ENCODE peak calls at places on chromosome 12, in four cellular contexts. One of them, this sample, is unnamed.

GRCh38 chr12:15304296-15304695 is 18.0 kb upstream of the PTPRO start:
- DNase-seq in PC-3: no peak
- DNase-seq in GM12878: no peak
- DNase-seq in neuronal stem cell: no peak
- DNase-seq in this sample: no peak

GRCh38 chr12:19131020-19131431 is 1.5 kb downstream of the PLEKHA5 start:
- DNase-seq in GM12878: no peak
- DNase-seq in neuronal stem cell: peak; percentile 15
- DNase-seq in PC-3: peak; percentile 74
- DNase-seq in this sample: peak; percentile 44

GRCh38 chr12:10941916-10942607 is 3.0 kb upstream of the TAS2R14 start:
- DNase-seq in neuronal stem cell: no peak
- DNase-seq in PC-3: peak; percentile 77
- DNase-seq in GM12878: peak; percentile 9
- DNase-seq in this sample: no peak

GRCh38 chr12:72236071-72236705 is 36.0 kb upstream of the TRHDE start:
- DNase-seq in PC-3: peak; percentile 60
- DNase-seq in neuronal stem cell: no peak
- DNase-seq in GM12878: no peak
- DNase-seq in this sample: no peak

GRCh38 chr12:68538722-68539614 is 71.7 kb upstream of the RAP1B start:
- DNase-seq in PC-3: no peak
- DNase-seq in GM12878: peak; percentile 59
- DNase-seq in neuronal stem cell: no peak
- DNase-seq in this sample: peak; percentile 24

GRCh38 chr12:29278673-29279420 is 102.1 kb downstream of the ERGIC2 start:
- DNase-seq in neuronal stem cell: no peak
- DNase-seq in PC-3: no peak
- DNase-seq in GM12878: no peak
- DNase-seq in this sample: no peak

GRCh38 chr12:114274131-114274530 is 131.8 kb downstream of the TBX5 start:
- DNase-seq in neuronal stem cell: no peak
- DNase-seq in GM12878: no peak
- DNase-seq in PC-3: no peak
- DNase-seq in this sample: no peak

GRCh38 chr12:3803865-3804472 is 51.1 kb upstream of the CRACR2A start:
- DNase-seq in GM12878: peak; percentile 23
- DNase-seq in PC-3: peak; percentile 69
- DNase-seq in neuronal stem cell: peak; percentile 48
- DNase-seq in this sample: peak; percentile 76

GRCh38 chr12:14893471-14894250 is 8.0 kb upstream of the MGP start:
- DNase-seq in PC-3: no peak
- DNase-seq in neuronal stem cell: no peak
- DNase-seq in GM12878: no peak
- DNase-seq in this sample: no peak

GRCh38 chr12:118376089-118377004 is at the start of gene SUDS3:
- DNase-seq in GM12878: peak; percentile 73
- DNase-seq in PC-3: peak; percentile 94
- DNase-seq in neuronal stem cell: peak; percentile 90
- DNase-seq in this sample: peak; percentile 97

GRCh38 chr12:48996794-48997718 is 2.1 kb downstream of the DDN start:
- DNase-seq in neuronal stem cell: no peak
- DNase-seq in PC-3: peak; percentile 75
- DNase-seq in GM12878: no peak
- DNase-seq in this sample: peak; percentile 82

GRCh38 chr12:10567813-10568212 is 45.6 kb downstream of the MAGOHB start:
- DNase-seq in neuronal stem cell: no peak
- DNase-seq in PC-3: no peak
- DNase-seq in GM12878: no peak
- DNase-seq in this sample: no peak

GRCh38 chr12:46698003-46698402 is 127.8 kb downstream of the SLC38A4 start:
- DNase-seq in neuronal stem cell: no peak
- DNase-seq in GM12878: no peak
- DNase-seq in PC-3: no peak
- DNase-seq in this sample: no peak

GRCh38 chr12:46701356-46701755 is 124.4 kb downstream of the SLC38A4 start:
- DNase-seq in PC-3: no peak
- DNase-seq in GM12878: no peak
- DNase-seq in neuronal stem cell: no peak
- DNase-seq in this sample: no peak

GRCh38 chr12:46699986-46700385 is 125.8 kb downstream of the SLC38A4 start:
- DNase-seq in PC-3: no peak
- DNase-seq in GM12878: no peak
- DNase-seq in neuronal stem cell: no peak
- DNase-seq in this sample: no peak

DNA sequence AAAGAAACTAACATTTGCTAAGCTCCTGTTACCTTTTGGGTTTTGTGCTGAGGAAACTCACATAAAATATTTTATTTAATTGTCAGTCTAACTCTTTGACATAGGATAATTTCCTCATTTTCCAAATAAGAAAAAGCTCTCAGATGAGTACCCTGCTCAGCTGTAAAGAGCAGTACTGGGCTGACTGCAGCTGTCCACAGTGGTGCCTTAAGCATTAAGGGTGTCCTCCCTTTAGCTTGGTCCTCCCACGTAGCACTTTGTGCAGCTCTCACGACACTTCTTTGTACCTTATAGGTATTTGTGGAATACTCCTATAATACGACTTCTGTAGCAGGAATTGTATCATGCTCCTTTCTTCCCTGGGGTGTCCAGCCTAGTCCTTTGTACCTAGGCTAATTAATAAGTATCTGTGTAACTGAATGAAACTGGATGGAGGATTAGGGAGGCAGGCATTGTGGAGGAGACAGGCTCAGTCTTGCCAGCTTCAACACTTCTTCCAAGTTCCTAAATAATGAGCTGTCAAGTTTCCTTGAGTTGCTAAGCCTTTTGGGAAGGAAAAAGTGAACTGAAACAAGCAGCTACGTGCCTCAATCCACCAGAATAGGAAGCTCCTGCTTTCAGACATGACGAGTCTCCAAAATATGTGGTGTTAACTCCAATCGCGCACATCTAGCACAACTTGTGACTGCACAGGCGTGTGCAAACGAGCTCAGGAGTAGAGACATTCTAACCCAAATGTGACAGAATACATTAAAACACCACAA is 123.0 kb downstream of the SLC38A4 start:
- DNase-seq in neuronal stem cell: peak; percentile 29
- DNase-seq in GM12878: no peak
- DNase-seq in PC-3: no peak
- DNase-seq in this sample: no peak
- H3K9ac ChIP-seq in neuronal stem cell: no peak overlapping the region
- H3K9ac ChIP-seq in GM12878: no peak overlapping the region
- H3K9ac ChIP-seq in PC-3: no peak overlapping the region
- H3K9ac ChIP-seq in this sample: no peak overlapping the region

GRCh38 chr12:56336361-56337167 is 2.1 kb upstream of the IL23A start:
- DNase-seq in GM12878: peak; percentile 35
- DNase-seq in PC-3: no peak
- DNase-seq in neuronal stem cell: no peak
- DNase-seq in this sample: no peak

GRCh38 chr12:56334490-56334793 is 642 bp upstream of the PAN2 start:
- DNase-seq in neuronal stem cell: no peak
- DNase-seq in PC-3: no peak
- DNase-seq in GM12878: no peak
- DNase-seq in this sample: no peak

GRCh38 chr12:56333679-56334489 is at the start of gene PAN2:
- DNase-seq in neuronal stem cell: peak; percentile 91
- DNase-seq in PC-3: peak; percentile 98
- DNase-seq in GM12878: peak; percentile 89
- DNase-seq in this sample: peak; percentile 96

GRCh38 chr12:56337753-56338221 is 897 bp upstream of the IL23A start:
- DNase-seq in GM12878: no peak
- DNase-seq in PC-3: no peak
- DNase-seq in neuronal stem cell: no peak
- DNase-seq in this sample: no peak

DNA sequence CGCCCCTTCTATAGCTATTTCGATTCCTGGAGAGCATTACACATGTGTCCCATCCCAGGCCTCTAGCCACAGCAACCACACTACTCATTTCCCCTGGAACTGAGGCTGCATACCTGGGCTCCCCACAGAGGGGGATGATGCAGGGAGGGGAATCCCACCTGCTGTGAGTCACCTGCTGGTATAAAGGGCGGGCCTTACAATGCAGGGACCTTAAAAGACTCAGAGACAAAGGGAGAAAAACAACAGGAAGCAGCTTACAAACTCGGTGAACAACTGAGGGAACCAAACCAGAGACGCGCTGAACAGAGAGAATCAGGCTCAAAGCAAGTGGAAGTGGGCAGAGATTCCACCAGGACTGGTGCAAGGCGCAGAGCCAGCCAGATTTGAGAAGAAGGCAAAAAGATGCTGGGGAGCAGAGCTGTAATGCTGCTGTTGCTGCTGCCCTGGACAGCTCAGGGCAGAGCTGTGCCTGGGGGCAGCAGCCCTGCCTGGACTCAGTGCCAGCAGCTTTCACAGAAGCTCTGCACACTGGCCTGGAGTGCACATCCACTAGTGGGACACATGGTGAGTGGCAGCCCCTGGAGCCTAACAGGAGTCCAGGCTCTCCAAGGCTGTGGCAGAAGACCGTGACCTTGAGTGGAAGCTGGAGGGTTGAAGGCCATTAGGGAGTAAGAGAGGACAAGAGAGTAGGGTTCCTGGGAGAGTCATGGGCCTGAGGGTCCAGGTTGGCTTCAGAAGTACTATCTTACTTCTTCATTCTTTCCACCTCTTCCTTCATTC is at the start of gene IL23A:
- DNase-seq in PC-3: peak; percentile 88
- DNase-seq in GM12878: peak; percentile 61
- DNase-seq in neuronal stem cell: no peak
- DNase-seq in this sample: no peak
- H3K9ac ChIP-seq in PC-3: peak within 1 kb of the TSS; percentile 17
- H3K9ac ChIP-seq in GM12878: peak within 1 kb of the TSS; percentile 64
- H3K9ac ChIP-seq in neuronal stem cell: no peak within 1 kb of the TSS
- H3K9ac ChIP-seq in this sample: no peak within 1 kb of the TSS

GRCh38 chr12:12563529-12563928 is 866 bp upstream of the DUSP16 start:
- DNase-seq in GM12878: no peak
- DNase-seq in PC-3: no peak
- DNase-seq in neuronal stem cell: no peak
- DNase-seq in this sample: no peak
- H3K9ac ChIP-seq in GM12878: no peak overlapping the region
- H3K9ac ChIP-seq in PC-3: peak overlapping the region; percentile 97
- H3K9ac ChIP-seq in neuronal stem cell: no peak overlapping the region
- H3K9ac ChIP-seq in this sample: peak overlapping the region; percentile 70

DNA sequence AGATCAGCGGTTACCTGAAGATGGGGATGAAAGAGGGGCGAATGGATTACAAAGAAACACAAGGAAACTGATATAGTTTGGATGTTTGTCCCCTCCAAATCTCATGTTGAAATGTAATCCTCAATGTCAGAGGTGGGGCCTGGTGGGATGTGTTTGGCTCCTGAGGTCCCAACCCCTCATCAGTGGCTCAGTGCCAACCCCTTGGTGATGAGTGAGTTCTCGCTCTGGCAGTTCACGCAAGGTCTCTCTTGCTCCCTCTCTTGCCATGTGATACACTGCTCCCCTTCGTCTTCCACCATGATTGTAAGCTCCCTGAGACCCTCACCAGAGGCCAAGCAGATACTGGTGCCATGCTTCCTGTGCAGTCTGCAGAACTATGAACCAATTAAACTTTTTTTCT is 28.0 kb downstream of the ITGA7 start:
- DNase-seq in neuronal stem cell: no peak
- DNase-seq in PC-3: no peak
- DNase-seq in GM12878: no peak
- DNase-seq in this sample: no peak
- H3K9ac ChIP-seq in neuronal stem cell: no peak overlapping the region
- H3K9ac ChIP-seq in PC-3: no peak overlapping the region
- H3K9ac ChIP-seq in GM12878: no peak overlapping the region
- H3K9ac ChIP-seq in this sample: no peak overlapping the region

GRCh38 chr12:25384954-25385216 is 134.2 kb upstream of the KRAS start:
- DNase-seq in PC-3: no peak
- DNase-seq in GM12878: no peak
- DNase-seq in neuronal stem cell: no peak
- DNase-seq in this sample: no peak
- H3K9ac ChIP-seq in PC-3: no peak overlapping the region
- H3K9ac ChIP-seq in GM12878: peak overlapping the region; percentile 88
- H3K9ac ChIP-seq in neuronal stem cell: peak overlapping the region; percentile 96
- H3K9ac ChIP-seq in this sample: peak overlapping the region; percentile 93

DNA sequence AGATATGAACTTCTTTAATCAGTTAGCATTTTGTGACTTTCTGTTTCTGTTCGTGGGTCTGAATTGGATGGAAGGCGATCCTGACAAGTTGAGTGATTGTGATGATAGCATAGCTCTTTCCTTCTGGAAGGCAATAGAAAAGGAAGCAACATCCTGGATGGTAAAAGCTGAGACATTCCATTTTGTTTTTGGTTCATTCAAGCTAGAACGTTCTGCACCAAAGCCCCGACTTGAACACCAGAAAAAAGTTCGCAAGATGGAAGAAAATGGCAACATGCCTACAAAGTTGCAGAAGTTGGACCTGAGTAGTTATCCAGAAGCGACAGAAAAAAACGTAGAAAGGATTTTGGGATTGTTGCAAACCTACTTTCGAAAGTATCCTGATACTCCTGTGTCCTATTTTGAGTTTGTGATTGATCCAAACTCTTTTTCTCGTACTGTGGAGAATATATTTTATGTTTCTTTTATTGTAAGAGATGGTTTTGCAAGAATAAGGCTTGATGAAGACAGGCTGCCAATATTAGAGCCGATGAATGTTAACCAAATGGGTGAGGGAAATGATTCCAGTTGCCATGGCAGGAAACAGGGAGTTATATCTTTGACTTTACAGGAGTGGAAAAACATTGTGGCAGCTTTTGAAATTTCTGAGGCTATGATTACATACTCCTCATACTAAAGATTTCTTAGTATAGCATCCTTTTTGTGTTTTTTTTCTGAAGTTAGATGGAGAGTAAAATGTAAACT is 894 bp downstream of the EID3 start:
- DNase-seq in GM12878: no peak
- DNase-seq in PC-3: no peak
- DNase-seq in neuronal stem cell: no peak
- DNase-seq in this sample: no peak
- H3K9ac ChIP-seq in GM12878: peak overlapping the region; percentile 57
- H3K9ac ChIP-seq in PC-3: no peak overlapping the region
- H3K9ac ChIP-seq in neuronal stem cell: no peak overlapping the region
- H3K9ac ChIP-seq in this sample: no peak overlapping the region

GRCh38 chr12:75881910-75882309 is 149.7 kb downstream of the PHLDA1 start:
- DNase-seq in neuronal stem cell: no peak
- DNase-seq in GM12878: no peak
- DNase-seq in PC-3: no peak
- DNase-seq in this sample: no peak

GRCh38 chr12:75878382-75878720 is 153.2 kb downstream of the PHLDA1 start:
- DNase-seq in neuronal stem cell: no peak
- DNase-seq in GM12878: no peak
- DNase-seq in PC-3: no peak
- DNase-seq in this sample: no peak

GRCh38 chr12:75887979-75888378 is 143.6 kb downstream of the PHLDA1 start:
- DNase-seq in PC-3: no peak
- DNase-seq in GM12878: no peak
- DNase-seq in neuronal stem cell: no peak
- DNase-seq in this sample: no peak

GRCh38 chr12:75884465-75884985 is 147.1 kb downstream of the PHLDA1 start:
- DNase-seq in neuronal stem cell: no peak
- DNase-seq in PC-3: no peak
- DNase-seq in GM12878: no peak
- DNase-seq in this sample: no peak

DNA sequence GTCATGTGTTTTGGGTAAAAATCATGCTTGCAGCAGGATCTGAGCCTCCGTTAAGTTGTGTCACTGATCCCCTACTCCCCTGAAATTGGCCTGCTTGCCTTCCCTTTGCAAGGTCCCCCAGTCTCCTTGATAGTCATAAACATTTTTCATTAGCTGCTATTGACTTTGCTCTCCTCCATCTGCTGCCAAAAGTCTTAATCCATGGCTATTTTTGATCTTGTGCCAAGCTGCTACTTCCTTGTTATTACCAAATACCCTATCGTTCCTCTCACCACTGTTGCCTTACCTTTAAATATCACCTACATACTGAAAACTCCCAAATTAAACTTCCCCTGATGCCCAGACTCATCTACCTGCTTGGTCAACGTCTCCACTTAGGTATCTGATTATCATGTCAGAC is 148.3 kb downstream of the PHLDA1 start:
- DNase-seq in GM12878: no peak
- DNase-seq in neuronal stem cell: no peak
- DNase-seq in PC-3: no peak
- DNase-seq in this sample: no peak
- H3K9ac ChIP-seq in GM12878: no peak overlapping the region
- H3K9ac ChIP-seq in neuronal stem cell: no peak overlapping the region
- H3K9ac ChIP-seq in PC-3: no peak overlapping the region
- H3K9ac ChIP-seq in this sample: no peak overlapping the region

This sample was measured in colonic mucosa.